ENCODE peak calls at places on chromosomes 3 and 15, in seven cellular contexts. V is A549, E is heart left ventricle, N is lung, R is progenitor cell of endocrine pancreas, X is DND-41, A is HFFc6. Q is an unnamed sample.

GRCh38 chr3:99365396-99365795 is 273.0 kb upstream of the COL8A1 start:
- DNase-seq in X (no peak), N (no peak), V (no peak), E (no peak), A (no peak), R (no peak), Q (no peak)

GRCh38 chr3:14178247-14179113 is at the start of the genes LSM3 and XPC:
- DNase-seq in X (peak), N (peak), A (peak), E (peak), V (peak), R (peak), Q (peak)

GRCh38 chr15:98580577-98580976 is 67.8 kb upstream of the IGF1R start:
- DNase-seq in X (no peak), N (no peak), A (no peak), R (no peak), V (no peak), E (no peak), Q (no peak)

GRCh38 chr3:113495035-113495434 is 19.9 kb downstream of the SPICE1 start:
- DNase-seq in R (no peak), A (peak), E (no peak), X (peak), V (no peak), N (no peak), Q (peak)

GRCh38 chr3:156304406-156304805 is 184.0 kb downstream of the KCNAB1 start:
- DNase-seq in E (no peak), X (no peak), V (no peak), N (no peak), R (no peak), A (peak), Q (no peak)

GRCh38 chr15:79653533-79653932 is 221.4 kb downstream of the MINAR1 start:
- DNase-seq in A (no peak), E (no peak), X (no peak), N (no peak), R (no peak), V (no peak), Q (no peak)

GRCh38 chr3:116260491-116260890 is 184.8 kb downstream of the LSAMP start:
- DNase-seq in V (no peak), A (no peak), X (no peak), N (no peak), E (no peak), R (no peak), Q (no peak)

GRCh38 chr15:58793862-58794261 is 22.8 kb downstream of the MINDY2 start:
- DNase-seq in N (peak), R (no peak), V (no peak), A (no peak), E (no peak), X (no peak), Q (peak)

GRCh38 chr3:146817705-146818104 is 212.6 kb upstream of the PLSCR5 start:
- DNase-seq in E (no peak), R (no peak), N (no peak), X (no peak), A (peak), V (no peak), Q (no peak)

GRCh38 chr3:72665701-72666443 is 182.4 kb downstream of the SHQ1 start:
- DNase-seq in E (no peak), N (peak), A (peak), X (peak), V (peak), R (no peak), Q (no peak)
- TF ChIP-seq CTCF in E (peak), N (peak), A (peak), X (peak), V (peak), R (peak), Q (no peak)

GRCh38 chr15:47188766-47189507 is 528.4 kb upstream of the SEMA6D start:
- DNase-seq in X (no peak), R (no peak), N (no peak), V (no peak), A (no peak), E (no peak), Q (no peak)

GRCh38 chr15:47196057-47196456 is 521.2 kb upstream of the SEMA6D start:
- DNase-seq in N (peak), E (peak), A (peak), X (peak), R (peak), V (peak), Q (peak)

DNA sequence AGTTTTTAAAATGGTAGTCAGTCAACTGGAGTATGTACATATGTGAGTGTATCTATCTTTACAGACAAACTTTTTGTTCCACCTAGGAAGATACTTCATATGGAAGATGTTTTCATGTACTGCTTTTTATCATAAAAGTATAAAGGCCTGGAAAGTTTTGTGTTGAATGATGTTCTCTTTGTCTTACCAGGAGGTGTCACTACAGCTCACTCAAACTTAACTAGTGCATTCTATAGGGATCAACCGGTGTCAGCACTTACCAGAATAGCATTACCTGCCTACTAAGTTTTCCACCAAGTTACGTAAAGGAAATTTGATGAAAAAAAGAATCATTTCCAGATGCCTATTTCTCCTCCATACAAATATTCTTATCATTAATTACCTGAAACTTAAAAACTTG is 522.6 kb upstream of the SEMA6D start:
- DNase-seq in V (no peak), E (no peak), N (no peak), R (no peak), A (peak), X (no peak), Q (peak)
- TF ChIP-seq CTCF in V (no peak), E (no peak), N (no peak), R (peak), A (peak), X (no peak), Q (peak)

GRCh38 chr3:55723653-55724406 is 236.7 kb upstream of the WNT5A start:
- DNase-seq in V (no peak), X (no peak), A (no peak), N (no peak), R (no peak), E (no peak), Q (no peak)
- TF ChIP-seq CTCF in V (no peak), X (no peak), A (no peak), N (no peak), R (no peak), E (no peak), Q (no peak)

GRCh38 chr3:194245975-194246561 is 105.1 kb downstream of the CPN2 start:
- DNase-seq in X (no peak), R (no peak), E (no peak), A (no peak), N (no peak), V (no peak), Q (no peak)
- TF ChIP-seq CTCF in X (no peak), R (no peak), E (no peak), A (no peak), N (no peak), V (no peak), Q (no peak)

GRCh38 chr3:17905996-17906395 is 163.6 kb upstream of the TBC1D5 start:
- DNase-seq in R (no peak), E (no peak), A (no peak), V (no peak), X (peak), N (no peak), Q (no peak)
- TF ChIP-seq CTCF in R (no peak), E (no peak), A (no peak), V (no peak), X (peak), N (no peak), Q (no peak)